ENCODE peak calls at places on chromosome 6, in six cellular contexts. X is CD4-positive, CD25-positive, alpha-beta regulatory T cell; F is endodermal cell; R is AG10803; W is body of pancreas; G is transverse colon. K is an unnamed sample.

GRCh38 chr6:124882580-124883393 is 79.5 kb upstream of the RNF217 start:
- DNase-seq in X (no peak), F (no peak), R (peak), W (no peak), G (no peak), K (no peak)

GRCh38 chr6:69988458-69989126 is 122.2 kb downstream of the COL19A1 start:
- DNase-seq in X (peak), F (no peak), R (no peak), W (no peak), G (no peak), K (no peak)

GRCh38 chr6:170152111-170152926 is 138.6 kb downstream of the DLL1 start:
- DNase-seq in X (no peak), F (peak), R (no peak), W (peak), G (peak), K (no peak)

GRCh38 chr6:75612921-75613534 is 11.3 kb downstream of the SENP6 start:
- DNase-seq in X (no peak), F (no peak), R (no peak), W (no peak), G (no peak), K (no peak)

GRCh38 chr6:109441069-109441816 is 719 bp downstream of the SMPD2 start:
- DNase-seq in X (no peak), F (peak), R (peak), W (peak), G (peak), K (peak)

GRCh38 chr6:150336299-150336698 is 32.5 kb upstream of the IYD start:
- DNase-seq in X (no peak), F (no peak), R (peak), W (no peak), G (no peak), K (no peak)

GRCh38 chr6:692356-692851 is 535 bp downstream of the EXOC2 start:
- DNase-seq in X (peak), F (peak), R (peak), W (peak), G (peak), K (peak)

GRCh38 chr6:113980937-113981554 is 10.1 kb upstream of the HDAC2 start:
- DNase-seq in X (no peak), F (peak), R (no peak), W (no peak), G (no peak), K (no peak)

GRCh38 chr6:4778086-4778485 is 1.9 kb downstream of the CDYL start:
- DNase-seq in X (no peak), F (no peak), R (peak), W (no peak), G (no peak), K (no peak)

GRCh38 chr6:47407295-47408281 is 70.0 kb upstream of the CD2AP start:
- DNase-seq in X (no peak), F (no peak), R (no peak), W (no peak), G (no peak), K (no peak)

GRCh38 chr6:52022675-52023074 is 64.7 kb downstream of the PKHD1 start:
- DNase-seq in X (no peak), F (no peak), R (no peak), W (no peak), G (no peak), K (no peak)

GRCh38 chr6:39664173-39664572 is 61.0 kb downstream of the KIF6 start:
- DNase-seq in X (no peak), F (no peak), R (no peak), W (no peak), G (no peak), K (no peak)

GRCh38 chr6:145548941-145549652 is 186.2 kb downstream of the EPM2A start:
- DNase-seq in X (no peak), F (no peak), R (no peak), W (no peak), G (no peak), K (no peak)

GRCh38 chr6:21931641-21932335 is 338.2 kb downstream of the SOX4 start:
- DNase-seq in X (no peak), F (no peak), R (peak), W (no peak), G (no peak), K (no peak)

GRCh38 chr6:22231616-22232015 is 65.2 kb downstream of the PRL start:
- DNase-seq in X (no peak), F (no peak), R (no peak), W (no peak), G (no peak), K (no peak)

GRCh38 chr6:128759901-128760300 is 123.0 kb upstream of the LAMA2 start:
- DNase-seq in X (no peak), F (no peak), R (no peak), W (no peak), G (no peak), K (no peak)

GRCh38 chr6:99521557-99522286 is 6.5 kb upstream of the USP45 start:
- DNase-seq in X (no peak), F (peak), R (peak), W (no peak), G (peak), K (no peak)

GRCh38 chr6:169489642-169490408 is 212.0 kb downstream of the WDR27 start:
- DNase-seq in X (no peak), F (no peak), R (peak), W (no peak), G (no peak), K (no peak)

GRCh38 chr6:37489697-37490336 is 9.9 kb downstream of the CCDC167 start:
- DNase-seq in X (peak), F (peak), R (no peak), W (peak), G (no peak), K (peak)

GRCh38 chr6:80537321-80537972 is 431.0 kb downstream of the BCKDHB start:
- DNase-seq in X (no peak), F (no peak), R (no peak), W (no peak), G (no peak), K (no peak)

GRCh38 chr6:157613011-157613522 is 210.0 kb upstream of the SNX9 start:
- DNase-seq in X (no peak), F (no peak), R (peak), W (no peak), G (no peak), K (no peak)

GRCh38 chr6:67880939-67881705 is 754.0 kb upstream of the ADGRB3 start:
- DNase-seq in X (no peak), F (no peak), R (no peak), W (no peak), G (no peak), K (no peak)

GRCh38 chr6:157537518-157537917 is 156.5 kb downstream of the ZDHHC14 start:
- DNase-seq in X (no peak), F (peak), R (peak), W (no peak), G (no peak), K (no peak)

GRCh38 chr6:166619912-166620311 is 7.1 kb downstream of the RPS6KA2 start:
- DNase-seq in X (no peak), F (peak), R (peak), W (peak), G (no peak), K (no peak)

GRCh38 chr6:134374486-134374885 is 56.6 kb upstream of the SGK1 start:
- DNase-seq in X (no peak), F (no peak), R (peak), W (no peak), G (no peak), K (no peak)

GRCh38 chr6:161161889-161162624 is 111.8 kb downstream of the AGPAT4 start:
- DNase-seq in X (no peak), F (no peak), R (peak), W (no peak), G (no peak), K (no peak)

GRCh38 chr6:159168536-159169192 is 536 bp upstream of the FNDC1 start:
- DNase-seq in X (peak), F (peak), R (peak), W (peak), G (peak), K (no peak)

GRCh38 chr6:27924179-27924578 is 12.0 kb upstream of the OR2B2 start:
- DNase-seq in X (no peak), F (no peak), R (no peak), W (no peak), G (no peak), K (no peak)

GRCh38 chr6:31794866-31795615 is 511 bp downstream of the VARS1 start:
- DNase-seq in X (no peak), F (no peak), R (no peak), W (no peak), G (no peak), K (no peak)

GRCh38 chr6:122666418-122666817 is 56.2 kb downstream of the PKIB start:
- DNase-seq in X (no peak), F (no peak), R (no peak), W (no peak), G (no peak), K (no peak)

GRCh38 chr6:100965069-100965468 is 83.9 kb upstream of the ASCC3 start:
- DNase-seq in X (no peak), F (no peak), R (no peak), W (no peak), G (no peak), K (no peak)

GRCh38 chr6:33081098-33081824 is 5.5 kb downstream of the HLA-DPB1 start:
- DNase-seq in X (no peak), F (peak), R (no peak), W (no peak), G (no peak), K (no peak)

GRCh38 chr6:71012871-71013456 is 56.1 kb upstream of the B3GAT2 start:
- DNase-seq in X (peak), F (peak), R (peak), W (peak), G (no peak), K (no peak)

GRCh38 chr6:3389390-3390167 is 67.3 kb downstream of the SLC22A23 start:
- DNase-seq in X (no peak), F (no peak), R (peak), W (no peak), G (no peak), K (no peak)

DNA sequence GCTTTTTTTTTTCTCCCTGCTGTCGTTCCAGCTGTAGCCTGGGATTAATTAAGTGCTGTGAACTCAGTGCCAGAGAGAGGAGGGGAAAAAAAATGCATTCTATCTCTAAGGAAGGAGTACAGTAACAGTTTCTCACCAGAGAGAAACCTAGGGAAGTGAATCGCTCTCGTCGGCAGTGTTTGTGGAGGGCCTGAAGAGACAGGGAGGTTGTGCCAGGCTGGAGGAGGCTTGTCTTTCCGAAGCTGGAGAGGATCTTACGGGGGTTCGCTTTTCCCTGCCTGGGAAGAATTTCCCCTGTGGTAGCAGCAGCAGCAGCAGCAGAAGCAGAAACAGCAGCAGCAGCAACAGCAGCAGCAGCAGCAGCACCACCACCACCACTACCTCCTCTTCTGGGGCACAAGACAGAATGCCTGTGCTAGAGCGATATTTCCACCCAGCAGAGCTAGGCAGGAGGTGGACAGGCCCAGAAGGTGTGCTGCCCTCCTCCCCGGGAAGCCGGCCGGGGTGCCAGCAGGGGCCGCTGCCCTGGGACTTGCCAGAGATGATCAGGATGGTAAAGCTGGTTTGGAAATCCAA is 186.5 kb downstream of the PDE7B start:
- DNase-seq in X (no peak), F (peak), R (peak), W (no peak), G (no peak), K (no peak)
- H3K4me3 ChIP-seq in X (no peak), F (no peak), R (peak), W (no peak), G (peak), K (no peak)

DNA sequence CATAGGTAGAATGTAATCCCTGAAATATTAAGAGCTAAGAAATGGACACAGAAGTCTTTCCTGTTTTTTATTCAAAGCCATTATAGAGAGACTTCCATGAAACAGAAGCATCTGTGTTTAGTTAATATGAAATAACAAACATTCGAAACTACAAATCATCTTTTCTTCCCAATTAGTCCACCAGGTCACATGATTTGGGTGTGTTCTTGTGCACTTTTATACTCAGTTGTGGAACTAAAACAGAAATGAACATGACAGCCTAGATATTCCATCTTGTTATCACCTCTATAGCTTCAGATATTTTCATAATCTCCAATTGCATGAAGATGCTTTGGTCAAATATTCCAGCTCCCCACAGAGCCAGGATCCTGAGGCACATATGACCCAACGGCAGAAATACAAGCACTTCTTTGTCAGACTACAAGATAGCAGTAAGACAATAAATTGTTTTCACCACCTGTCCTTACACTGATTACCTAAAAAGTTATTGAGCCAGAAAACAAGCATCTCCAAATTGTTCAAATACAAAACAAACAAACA is 116.8 kb upstream of the BEND6 start:
- DNase-seq in X (no peak), F (no peak), R (peak), W (no peak), G (no peak), K (no peak)
- H3K4me3 ChIP-seq in X (no peak), F (no peak), R (no peak), W (no peak), G (no peak), K (no peak)

DNA sequence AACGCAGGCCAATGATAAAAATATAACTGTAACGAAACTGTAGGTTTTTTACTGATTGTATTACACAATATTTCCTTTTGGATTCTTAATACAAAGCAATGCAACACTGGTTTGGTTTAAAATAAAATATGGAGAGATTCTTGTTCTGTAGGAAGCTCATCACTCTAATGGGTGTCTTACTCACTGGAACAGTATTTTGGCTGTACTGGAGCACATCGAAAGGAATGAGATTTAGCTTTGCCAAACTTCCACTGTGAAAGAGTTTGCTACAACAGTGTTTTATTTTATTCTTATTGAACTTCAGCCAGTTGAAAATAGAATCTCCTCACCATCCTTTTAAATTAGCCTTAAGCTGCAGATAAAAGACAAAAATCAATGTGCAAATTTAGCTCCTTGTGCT is 230.7 kb upstream of the QKI start:
- DNase-seq in X (no peak), F (no peak), R (peak), W (no peak), G (no peak), K (no peak)
- H3K4me3 ChIP-seq in X (no peak), F (no peak), R (no peak), W (no peak), G (no peak), K (no peak)

GRCh38 chr6:116682334-116682712 is 1.3 kb downstream of the KPNA5 start:
- DNase-seq in X (peak), F (no peak), R (peak), W (no peak), G (no peak), K (peak)
- H3K4me3 ChIP-seq in X (peak), F (peak), R (peak), W (no peak), G (peak), K (peak)

DNA sequence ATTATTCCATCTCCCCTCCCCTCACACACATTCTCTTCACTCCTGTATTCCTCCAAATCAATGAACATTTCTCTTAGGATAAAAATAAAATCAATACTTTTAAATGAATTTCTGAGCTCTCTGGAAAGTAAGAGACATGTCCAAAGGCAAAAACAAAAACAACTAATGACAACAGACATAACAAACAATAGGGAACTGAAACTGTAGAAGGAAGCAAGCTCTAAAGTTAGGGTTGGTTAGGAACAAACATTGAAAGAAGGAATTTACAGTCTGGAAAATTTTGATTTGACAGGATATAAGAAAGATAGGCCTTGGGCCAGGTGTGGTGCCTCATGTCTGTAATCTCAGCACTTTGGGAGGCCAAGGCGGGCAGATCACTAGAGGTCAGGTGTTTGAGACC is 17.5 kb upstream of the MYCT1 start:
- DNase-seq in X (no peak), F (no peak), R (no peak), W (no peak), G (no peak), K (no peak)
- H3K4me3 ChIP-seq in X (no peak), F (no peak), R (no peak), W (no peak), G (no peak), K (no peak)

GRCh38 chr6:147782302-147782701 is 273.8 kb downstream of the SAMD5 start:
- DNase-seq in X (no peak), F (peak), R (no peak), W (no peak), G (no peak), K (no peak)
- H3K4me3 ChIP-seq in X (no peak), F (no peak), R (no peak), W (no peak), G (no peak), K (no peak)